ENCODE peak calls at places on chromosomes 12 and 14, in eight cellular contexts. B is right atrium auricular region, E is brain microvascular endothelial cell, F is fibroblast of the aortic adventitia, O is H1, X is progenitor cell of endocrine pancreas, L is neural progenitor cell, T is tibial artery. I is an unnamed sample.

GRCh38 chr12:96514328-96514727 is 25.0 kb downstream of the CFAP54 start:
- DNase-seq in L (no peak), T (no peak), B (no peak), O (no peak), F (no peak), X (no peak), E (no peak), I (no peak)

GRCh38 chr14:36771256-36771655 is 109.6 kb downstream of the PAX9 start:
- DNase-seq in B (no peak), F (no peak), E (no peak), O (no peak), X (no peak), T (no peak), L (no peak), I (no peak)

GRCh38 chr12:94603434-94604068 is 46.8 kb downstream of the TMCC3 start:
- DNase-seq in L (peak), T (peak), F (peak), B (no peak), X (no peak), O (peak), E (no peak), I (no peak)

GRCh38 chr14:105490572-105491365 is at the start of gene TEDC1:
- DNase-seq in L (peak), F (peak), E (peak), X (peak), B (peak), O (peak), T (peak), I (peak)

GRCh38 chr12:15534322-15534721 is 212.0 kb downstream of the PTPRO start:
- DNase-seq in X (no peak), F (peak), L (no peak), T (no peak), B (no peak), O (no peak), E (no peak), I (no peak)

GRCh38 chr12:67275380-67275913 is 6.3 kb downstream of the CAND1 start:
- DNase-seq in L (no peak), F (no peak), X (no peak), E (no peak), O (no peak), T (no peak), B (no peak), I (no peak)

GRCh38 chr14:104937694-104938365 is 13.2 kb downstream of the PLD4 start:
- DNase-seq in E (no peak), T (no peak), F (no peak), O (no peak), X (no peak), L (no peak), B (no peak), I (no peak)

GRCh38 chr12:94768398-94769039 is 118.2 kb upstream of the TMCC3 start:
- DNase-seq in E (no peak), L (no peak), B (no peak), X (no peak), F (peak), T (no peak), O (no peak), I (no peak)

GRCh38 chr14:35285168-35285990 is 6.8 kb upstream of the PSMA6 start:
- DNase-seq in T (no peak), F (no peak), E (no peak), B (no peak), X (no peak), O (no peak), L (no peak), I (no peak)

GRCh38 chr12:1391722-1392121 is 202.7 kb downstream of the FBXL14 start:
- DNase-seq in O (no peak), T (no peak), X (no peak), B (no peak), L (peak), E (no peak), F (no peak), I (peak)

GRCh38 chr12:95624544-95624943 is 73.3 kb upstream of the USP44 start:
- DNase-seq in E (peak), T (no peak), O (no peak), X (no peak), F (peak), L (peak), B (no peak), I (no peak)

GRCh38 chr12:64672925-64673409 is 62.7 kb downstream of the RASSF3 start:
- DNase-seq in F (peak), B (no peak), O (no peak), T (no peak), L (no peak), E (no peak), X (no peak), I (no peak)

GRCh38 chr12:50992814-50993213 is 33.4 kb downstream of the SLC11A2 start:
- DNase-seq in X (no peak), E (no peak), O (no peak), B (no peak), T (peak), F (no peak), L (no peak), I (no peak)

GRCh38 chr14:69712637-69713088 is 54.3 kb upstream of the SRSF5 start:
- DNase-seq in L (peak), T (peak), X (no peak), O (peak), E (no peak), F (no peak), B (no peak), I (no peak)

GRCh38 chr14:40119321-40119720 is 687.1 kb upstream of the FBXO33 start:
- DNase-seq in T (no peak), B (no peak), E (no peak), O (no peak), X (no peak), L (no peak), F (no peak), I (no peak)

GRCh38 chr14:56005580-56006053 is 112.6 kb upstream of the PELI2 start:
- DNase-seq in E (peak), O (peak), T (no peak), L (no peak), B (no peak), F (peak), X (no peak), I (no peak)

GRCh38 chr14:68268719-68269118 is 449.1 kb downstream of the RAD51B start:
- DNase-seq in E (no peak), L (no peak), F (no peak), T (no peak), O (no peak), B (no peak), X (no peak), I (no peak)

GRCh38 chr14:99441157-99441870 is 39.3 kb downstream of the SETD3 start:
- DNase-seq in O (peak), B (no peak), F (no peak), X (no peak), E (no peak), T (no peak), L (peak), I (no peak)

GRCh38 chr14:93329965-93330608 is 2.7 kb downstream of the BTBD7 start:
- DNase-seq in B (no peak), X (no peak), L (no peak), F (no peak), E (no peak), T (no peak), O (no peak), I (no peak)

GRCh38 chr12:65466906-65467305 is 188.4 kb downstream of the MSRB3 start:
- DNase-seq in T (no peak), E (no peak), B (no peak), F (peak), L (no peak), O (no peak), X (no peak), I (no peak)

GRCh38 chr14:69842671-69843407 is 36.4 kb upstream of the SMOC1 start:
- DNase-seq in E (no peak), T (no peak), B (no peak), F (no peak), O (no peak), X (peak), L (peak), I (no peak)

GRCh38 chr12:77830952-77831351 is 258 bp downstream of the NAV3 start:
- DNase-seq in E (no peak), F (no peak), O (no peak), X (no peak), T (no peak), L (no peak), B (no peak), I (no peak)

GRCh38 chr12:50182461-50182860 is 15.3 kb upstream of the CERS5 start:
- DNase-seq in O (no peak), X (no peak), B (no peak), L (no peak), E (no peak), F (peak), T (no peak), I (no peak)

GRCh38 chr12:31491819-31492598 is 98.9 kb downstream of the DENND5B start:
- DNase-seq in B (no peak), X (no peak), L (no peak), F (peak), E (peak), O (no peak), T (no peak), I (no peak)

GRCh38 chr14:87153391-87153790 is 839.6 kb downstream of the GALC start:
- DNase-seq in T (no peak), L (no peak), B (no peak), O (no peak), X (no peak), E (no peak), F (no peak), I (no peak)

GRCh38 chr12:57574795-57575194 is 16.2 kb upstream of the PIP4K2C start:
- DNase-seq in E (no peak), O (no peak), F (no peak), T (no peak), L (no peak), B (no peak), X (no peak), I (no peak)

GRCh38 chr12:57569858-57570257 is 20.0 kb downstream of the KIF5A start:
- DNase-seq in E (no peak), B (no peak), T (no peak), X (no peak), L (no peak), F (no peak), O (no peak), I (no peak)

GRCh38 chr12:57568838-57569237 is 19.0 kb downstream of the KIF5A start:
- DNase-seq in E (no peak), X (no peak), B (no peak), O (no peak), L (no peak), T (no peak), F (no peak), I (no peak)

GRCh38 chr12:57575771-57576612 is 15.0 kb upstream of the PIP4K2C start:
- DNase-seq in B (no peak), F (no peak), X (no peak), L (no peak), T (no peak), O (no peak), E (no peak), I (no peak)

DNA sequence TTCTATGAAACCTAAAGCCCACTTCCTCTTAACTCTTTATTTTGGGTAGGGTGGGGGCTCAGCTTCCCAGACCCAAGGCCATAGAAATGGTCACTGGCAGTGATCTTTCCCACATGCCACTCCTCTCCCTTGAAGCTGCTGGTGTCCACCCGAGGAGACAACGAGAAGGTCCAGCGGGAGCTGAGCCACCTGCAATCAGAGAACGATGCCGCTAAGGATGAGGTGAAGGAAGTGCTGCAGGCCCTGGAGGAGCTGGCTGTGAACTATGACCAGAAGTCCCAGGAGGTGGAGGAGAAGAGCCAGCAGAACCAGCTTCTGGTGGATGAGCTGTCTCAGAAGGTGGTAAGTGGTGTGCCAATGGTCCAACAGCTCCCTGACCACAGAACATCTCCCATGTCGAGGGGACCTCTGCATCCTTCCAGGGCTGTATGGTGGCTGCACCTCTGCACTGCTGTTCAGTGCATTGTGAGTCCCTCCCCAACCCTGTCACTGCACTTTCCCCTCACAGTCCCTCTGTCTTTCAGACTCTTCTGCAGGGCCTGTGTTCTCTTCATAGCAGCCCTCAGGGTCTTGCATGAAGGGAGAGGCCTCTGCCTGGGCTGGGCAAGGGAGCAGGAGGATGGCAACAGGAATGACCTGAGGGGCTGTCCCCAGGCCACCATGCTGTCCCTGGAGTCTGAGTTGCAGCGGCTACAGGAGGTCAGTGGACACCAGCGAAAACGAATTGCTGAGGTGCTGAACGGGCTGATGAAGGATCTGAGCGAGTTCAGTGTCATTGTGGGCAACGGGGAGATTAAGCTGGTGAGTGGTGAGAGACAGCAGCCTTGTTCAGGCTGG is 18.8 kb upstream of the PIP4K2C start:
- DNase-seq in X (no peak), F (no peak), L (no peak), T (no peak), B (no peak), E (no peak), O (no peak), I (no peak)
- TF ChIP-seq CTCF in X (no peak), F (no peak), L (no peak), T (no peak), B (no peak), E (no peak), O (no peak), I (no peak)

GRCh38 chr14:51996148-51996746 is 6.9 kb downstream of the RTRAF start:
- DNase-seq in E (peak), L (peak), F (peak), B (no peak), X (no peak), T (no peak), O (no peak), I (no peak)
- TF ChIP-seq CTCF in E (peak), L (peak), F (peak), B (peak), X (peak), T (peak), O (peak), I (peak)

DNA sequence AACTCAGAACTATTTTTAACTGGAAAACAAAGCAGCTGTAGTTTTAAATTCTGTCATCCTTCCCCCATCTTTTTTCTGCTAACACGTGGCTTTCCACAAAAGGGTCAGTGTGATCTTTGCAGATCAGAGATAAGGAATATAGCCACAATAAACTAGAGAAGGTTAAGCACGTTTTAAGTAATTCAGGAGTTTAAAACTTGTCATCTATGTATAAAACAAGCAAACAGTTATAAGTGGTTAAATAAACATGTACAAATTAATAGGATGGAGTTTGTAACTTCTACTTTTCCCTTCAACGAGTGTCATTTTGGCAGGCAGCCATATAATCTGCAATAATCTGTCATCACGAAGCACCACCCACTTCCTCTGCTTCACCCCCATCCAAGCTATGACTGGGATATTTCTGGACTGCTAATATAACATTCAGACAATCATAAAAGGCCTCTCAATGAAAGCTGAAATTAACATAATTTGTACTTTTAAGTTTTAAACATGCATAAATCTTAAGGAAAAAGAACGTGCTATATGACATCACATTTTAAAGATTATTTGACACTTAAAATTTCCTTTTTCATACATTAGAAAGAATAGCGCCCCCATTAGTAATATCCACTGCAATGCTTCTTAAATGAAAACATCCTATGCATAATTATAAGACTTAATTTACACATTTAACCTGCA is 15.2 kb downstream of the TAOK3 start:
- DNase-seq in X (no peak), O (no peak), L (no peak), T (peak), E (peak), B (no peak), F (peak), I (no peak)
- TF ChIP-seq CTCF in X (no peak), O (no peak), L (peak), T (no peak), E (no peak), B (no peak), F (no peak), I (peak)

GRCh38 chr14:71593966-71594365 is 338.3 kb upstream of the RGS6 start:
- DNase-seq in O (no peak), T (no peak), X (no peak), B (no peak), L (no peak), E (no peak), F (no peak), I (no peak)
- TF ChIP-seq CTCF in O (no peak), T (no peak), X (no peak), B (no peak), L (no peak), E (no peak), F (no peak), I (no peak)

DNA sequence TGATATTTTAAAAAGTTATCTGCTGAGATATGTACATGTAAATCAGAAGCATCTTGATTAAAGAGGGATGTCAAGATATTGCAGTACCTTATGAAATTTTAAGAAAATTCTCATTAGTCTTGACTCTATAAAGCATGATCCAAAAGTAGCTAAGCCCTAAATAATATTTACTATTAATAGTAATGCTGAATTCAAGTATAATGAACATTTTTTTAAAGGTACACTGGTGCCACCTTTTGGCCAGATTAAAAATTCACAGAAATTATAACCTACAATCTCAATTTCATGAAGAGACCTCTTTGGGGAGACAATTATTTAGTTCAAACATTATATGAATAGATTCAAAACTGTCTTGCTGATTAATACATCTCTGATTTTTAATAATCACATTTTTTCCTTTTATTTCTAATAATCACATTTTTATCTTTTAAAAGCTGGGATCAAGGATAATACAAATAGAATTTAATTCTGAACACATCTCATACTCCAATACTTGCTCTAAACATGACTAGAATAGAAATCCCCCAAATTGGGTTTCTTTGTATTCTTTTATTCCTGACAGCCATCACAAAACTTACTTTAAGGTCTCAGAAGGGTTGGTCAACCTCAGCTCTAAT is 13.4 kb downstream of the AKAP5 start:
- DNase-seq in L (no peak), E (peak), X (no peak), O (no peak), B (no peak), F (peak), T (no peak), I (no peak)
- TF ChIP-seq CTCF in L (peak), E (peak), X (peak), O (no peak), B (peak), F (peak), T (peak), I (peak)

GRCh38 chr12:27807063-27807703 is 27.1 kb upstream of the MANSC4 start:
- DNase-seq in X (no peak), O (no peak), E (no peak), T (no peak), B (no peak), F (no peak), L (no peak), I (no peak)
- TF ChIP-seq CTCF in X (no peak), O (peak), E (no peak), T (no peak), B (no peak), F (no peak), L (peak), I (no peak)

GRCh38 chr14:58276208-58276607 is 22.1 kb upstream of the ARID4A start:
- DNase-seq in O (no peak), B (no peak), E (no peak), T (no peak), X (no peak), F (no peak), L (no peak), I (no peak)

GRCh38 chr14:58278177-58278576 is 20.2 kb upstream of the ARID4A start:
- DNase-seq in L (no peak), E (no peak), X (no peak), B (no peak), O (no peak), T (no peak), F (no peak), I (no peak)

GRCh38 chr14:58275527-58276190 is 22.7 kb upstream of the ARID4A start:
- DNase-seq in F (no peak), E (no peak), O (no peak), T (no peak), B (no peak), X (no peak), L (no peak), I (no peak)

GRCh38 chr14:58270628-58271027 is 26.0 kb downstream of the PSMA3 start:
- DNase-seq in F (no peak), E (no peak), O (no peak), X (no peak), T (no peak), B (no peak), L (no peak), I (no peak)

DNA sequence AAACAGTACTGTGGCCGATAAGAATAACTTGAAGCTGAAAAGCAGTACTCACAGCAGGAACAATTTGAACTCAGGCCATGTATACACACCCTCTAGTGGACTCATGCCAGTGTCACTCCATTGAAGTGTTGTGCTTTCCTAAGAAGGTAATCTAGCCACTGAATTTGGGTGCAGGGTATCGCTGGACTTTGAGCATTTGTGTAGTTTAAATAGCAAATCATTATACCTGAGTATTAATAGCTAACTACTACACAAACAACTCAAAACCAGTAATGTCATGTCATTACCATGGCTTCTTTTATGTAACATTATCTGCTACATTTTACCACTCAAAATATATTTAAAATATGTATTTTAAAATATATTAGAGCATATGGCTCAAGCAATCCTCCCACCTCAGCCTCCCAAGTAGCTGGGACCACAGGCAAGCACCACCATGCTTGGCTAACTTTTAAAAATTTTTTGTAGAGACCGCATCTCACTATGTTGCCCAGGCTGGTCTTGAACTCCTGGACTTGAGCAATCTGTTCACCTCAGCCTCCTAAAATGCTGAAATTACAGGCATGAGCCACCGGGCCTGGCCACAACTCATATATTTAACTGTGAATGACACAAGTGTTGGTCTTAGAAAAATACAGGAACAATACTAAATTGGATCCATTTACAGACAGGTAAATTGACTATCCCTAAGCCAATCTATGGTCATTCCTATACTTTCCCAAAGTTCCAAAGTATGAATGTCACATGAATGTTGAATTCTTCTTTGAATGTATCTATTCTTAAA is 25.6 kb upstream of the ARID4A start:
- DNase-seq in T (no peak), L (no peak), O (no peak), X (no peak), F (peak), E (peak), B (no peak), I (no peak)
- TF ChIP-seq CTCF in T (no peak), L (peak), O (peak), X (peak), F (peak), E (peak), B (peak), I (peak)

I was measured in neural crest cell.